ENCODE peak calls at places on chromosomes 12 and 14, in nine cellular contexts. P, S, L, E, I, J, A, R and O are unnamed samples.

GRCh38 chr12:52207895-52208294 is 16.1 kb upstream of the KRT80 start:
- DNase-seq in P (no peak), S (no peak), L (no peak), E (no peak), I (no peak), J (no peak), A (no peak), R (peak), O (peak)

GRCh38 chr12:125249932-125250331 is 184.7 kb downstream of the AACS start:
- DNase-seq in P (no peak), S (no peak), L (no peak), E (no peak), I (no peak), J (no peak), A (no peak), R (no peak), O (no peak)

GRCh38 chr12:9149372-9149771 is 33.7 kb upstream of the A2M start:
- DNase-seq in P (no peak), S (no peak), L (no peak), E (no peak), I (no peak), J (no peak), A (no peak), R (no peak), O (no peak)

GRCh38 chr14:36655054-36655381 is 6.6 kb upstream of the PAX9 start:
- DNase-seq in P (no peak), S (no peak), L (no peak), E (no peak), I (no peak), J (no peak), A (no peak), R (no peak), O (no peak)

GRCh38 chr14:20811994-20812393 is 9.3 kb upstream of the RNASE1 start:
- DNase-seq in P (no peak), S (no peak), L (no peak), E (no peak), I (no peak), J (no peak), A (no peak), R (no peak), O (no peak)

GRCh38 chr14:75986439-75986765 is 839 bp downstream of the IFT43 start:
- DNase-seq in P (no peak), S (no peak), L (no peak), E (no peak), I (no peak), J (peak), A (no peak), R (no peak), O (no peak)

GRCh38 chr14:52076334-52076733 is 7.5 kb upstream of the NID2 start:
- DNase-seq in P (no peak), S (no peak), L (peak), E (no peak), I (no peak), J (peak), A (no peak), R (no peak), O (peak)

GRCh38 chr12:107776171-107776570 is 1.7 kb downstream of the ASCL4 start:
- DNase-seq in P (no peak), S (no peak), L (no peak), E (no peak), I (no peak), J (no peak), A (no peak), R (no peak), O (no peak)

GRCh38 chr12:5376591-5377207 is 55.2 kb upstream of the NTF3 start:
- DNase-seq in P (no peak), S (peak), L (no peak), E (no peak), I (no peak), J (no peak), A (no peak), R (no peak), O (no peak)

GRCh38 chr12:62698701-62699101 is 232.1 kb downstream of the MON2 start:
- DNase-seq in P (no peak), S (no peak), L (peak), E (no peak), I (no peak), J (peak), A (no peak), R (no peak), O (peak)

GRCh38 chr12:10212623-10213131 is at the start of gene GABARAPL1:
- DNase-seq in P (peak), S (peak), L (peak), E (peak), I (peak), J (peak), A (peak), R (peak), O (peak)